ENCODE peak calls at places on chromosomes 2 and 18, in nine cellular contexts. J, U, O, X, G, F, Y, B and V are unnamed samples.

GRCh38 chr2:213281156-213281555 is 3.1 kb upstream of the SPAG16 start:
- DNase-seq in J (no peak), U (no peak), O (no peak), X (no peak), G (no peak), F (no peak), Y (no peak), B (no peak), V (no peak)

GRCh38 chr2:206154197-206154596 is 5.0 kb downstream of the NDUFS1 start:
- DNase-seq in J (no peak), U (peak), O (no peak), X (no peak), G (no peak), F (no peak), Y (no peak), B (no peak), V (no peak)

GRCh38 chr2:150404147-150404546 is 83.3 kb downstream of the RND3 start:
- DNase-seq in J (no peak), U (no peak), O (no peak), X (no peak), G (no peak), F (no peak), Y (no peak), B (no peak), V (no peak)

GRCh38 chr2:55242617-55243016 is 10.1 kb downstream of the RPS27A start:
- DNase-seq in J (no peak), U (no peak), O (no peak), X (no peak), G (no peak), F (no peak), Y (no peak), B (no peak), V (no peak)

GRCh38 chr2:8203354-8203753 is 478.5 kb upstream of the ID2 start:
- DNase-seq in J (no peak), U (no peak), O (no peak), X (no peak), G (no peak), F (no peak), Y (no peak), B (no peak), V (no peak)

GRCh38 chr2:188884552-188884951 is 89.6 kb upstream of the COL3A1 start:
- DNase-seq in J (no peak), U (no peak), O (no peak), X (no peak), G (no peak), F (no peak), Y (no peak), B (no peak), V (no peak)

GRCh38 chr2:32977228-32977758 is 30.5 kb downstream of the LTBP1 start:
- DNase-seq in J (peak), U (no peak), O (no peak), X (no peak), G (no peak), F (no peak), Y (no peak), B (no peak), V (no peak)

GRCh38 chr2:199589303-199589702 is 131.6 kb upstream of the SATB2 start:
- DNase-seq in J (no peak), U (no peak), O (no peak), X (no peak), G (no peak), F (no peak), Y (no peak), B (no peak), V (no peak)

GRCh38 chr2:97728091-97728596 is 14.8 kb downstream of the ZAP70 start:
- DNase-seq in J (no peak), U (no peak), O (peak), X (no peak), G (peak), F (no peak), Y (no peak), B (no peak), V (peak)

GRCh38 chr2:165182029-165182428 is 21.8 kb downstream of the SCN3A start:
- DNase-seq in J (no peak), U (no peak), O (no peak), X (no peak), G (no peak), F (no peak), Y (no peak), B (no peak), V (no peak)

GRCh38 chr2:42900226-42900744 is 107.9 kb upstream of the HAAO start:
- DNase-seq in J (no peak), U (no peak), O (no peak), X (no peak), G (no peak), F (no peak), Y (no peak), B (no peak), V (no peak)

GRCh38 chr2:86295071-86295470 is 42.4 kb downstream of the REEP1 start:
- DNase-seq in J (no peak), U (no peak), O (no peak), X (no peak), G (no peak), F (no peak), Y (no peak), B (no peak), V (no peak)

GRCh38 chr2:119522561-119523110 is 1.6 kb downstream of the SCTR start:
- DNase-seq in J (no peak), U (no peak), O (no peak), X (no peak), G (no peak), F (no peak), Y (no peak), B (no peak), V (no peak)

GRCh38 chr2:2826621-2827020 is 495.5 kb upstream of the MYT1L start:
- DNase-seq in J (peak), U (no peak), O (peak), X (no peak), G (no peak), F (no peak), Y (no peak), B (no peak), V (no peak)

GRCh38 chr2:95391641-95392310 is 10.7 kb upstream of the FAHD2A start:
- DNase-seq in J (peak), U (no peak), O (peak), X (peak), G (no peak), F (peak), Y (no peak), B (no peak), V (no peak)

GRCh38 chr2:134367915-134368911 is 114.3 kb downstream of the MGAT5 start:
- DNase-seq in J (peak), U (peak), O (no peak), X (peak), G (no peak), F (no peak), Y (no peak), B (no peak), V (no peak)

GRCh38 chr2:134367216-134367615 is 113.3 kb downstream of the MGAT5 start:
- DNase-seq in J (no peak), U (no peak), O (no peak), X (no peak), G (no peak), F (no peak), Y (no peak), B (no peak), V (no peak)

GRCh38 chr2:134366359-134366758 is 112.5 kb downstream of the MGAT5 start:
- DNase-seq in J (no peak), U (no peak), O (no peak), X (no peak), G (no peak), F (no peak), Y (no peak), B (no peak), V (no peak)

GRCh38 chr2:134362751-134363150 is 108.9 kb downstream of the MGAT5 start:
- DNase-seq in J (no peak), U (no peak), O (no peak), X (no peak), G (no peak), F (no peak), Y (no peak), B (no peak), V (no peak)

DNA sequence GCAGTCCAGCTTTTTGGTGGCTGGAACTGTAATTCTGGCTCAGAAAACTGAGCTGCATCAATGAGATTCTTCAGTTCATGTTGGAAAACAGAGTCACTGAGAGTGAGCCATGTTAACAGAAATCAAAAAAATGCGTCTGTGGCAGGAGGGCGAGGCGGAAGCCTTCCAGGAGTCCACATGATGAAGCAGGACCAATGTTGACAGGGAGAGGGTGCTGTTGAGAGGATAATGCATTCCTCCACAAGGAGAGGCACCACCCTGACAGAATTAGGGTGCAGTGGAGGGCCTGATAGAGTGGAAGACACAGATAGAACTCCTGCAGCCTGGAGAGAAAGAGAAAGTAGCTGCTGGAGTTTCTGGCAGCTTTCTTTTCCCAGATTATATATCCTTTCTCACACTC is 111.5 kb downstream of the MGAT5 start:
- DNase-seq in J (no peak), U (peak), O (no peak), X (no peak), G (no peak), F (no peak), Y (no peak), B (no peak), V (no peak)
- TF ChIP-seq CTCF in J (no peak), U (peak), O (no peak), X (peak), G (no peak), F (no peak), Y (no peak), B (no peak), V (no peak)

DNA sequence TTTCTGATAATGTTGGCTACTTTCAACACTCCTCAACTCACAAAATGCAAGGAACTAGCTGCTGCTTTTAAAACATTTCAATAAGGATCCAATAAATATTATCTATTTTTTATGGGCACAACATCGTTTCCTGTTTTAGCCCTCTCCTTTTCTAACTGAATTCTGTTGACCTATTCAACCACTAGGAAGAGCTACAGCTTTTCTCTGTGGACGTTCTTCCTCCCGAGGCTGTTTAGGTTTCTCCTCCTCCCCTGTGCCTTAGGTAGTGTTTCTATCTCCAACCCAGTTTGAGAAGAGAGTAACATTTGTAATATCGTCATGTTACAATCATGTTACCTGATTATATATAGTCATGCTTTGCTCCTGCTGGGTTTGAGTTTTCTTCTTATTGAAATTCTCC is 91.3 kb upstream of the ITGB6 start:
- DNase-seq in J (no peak), U (no peak), O (no peak), X (no peak), G (no peak), F (no peak), Y (no peak), B (no peak), V (no peak)
- TF ChIP-seq CTCF in J (no peak), U (no peak), O (no peak), X (no peak), G (no peak), F (no peak), Y (no peak), B (no peak), V (no peak)

DNA sequence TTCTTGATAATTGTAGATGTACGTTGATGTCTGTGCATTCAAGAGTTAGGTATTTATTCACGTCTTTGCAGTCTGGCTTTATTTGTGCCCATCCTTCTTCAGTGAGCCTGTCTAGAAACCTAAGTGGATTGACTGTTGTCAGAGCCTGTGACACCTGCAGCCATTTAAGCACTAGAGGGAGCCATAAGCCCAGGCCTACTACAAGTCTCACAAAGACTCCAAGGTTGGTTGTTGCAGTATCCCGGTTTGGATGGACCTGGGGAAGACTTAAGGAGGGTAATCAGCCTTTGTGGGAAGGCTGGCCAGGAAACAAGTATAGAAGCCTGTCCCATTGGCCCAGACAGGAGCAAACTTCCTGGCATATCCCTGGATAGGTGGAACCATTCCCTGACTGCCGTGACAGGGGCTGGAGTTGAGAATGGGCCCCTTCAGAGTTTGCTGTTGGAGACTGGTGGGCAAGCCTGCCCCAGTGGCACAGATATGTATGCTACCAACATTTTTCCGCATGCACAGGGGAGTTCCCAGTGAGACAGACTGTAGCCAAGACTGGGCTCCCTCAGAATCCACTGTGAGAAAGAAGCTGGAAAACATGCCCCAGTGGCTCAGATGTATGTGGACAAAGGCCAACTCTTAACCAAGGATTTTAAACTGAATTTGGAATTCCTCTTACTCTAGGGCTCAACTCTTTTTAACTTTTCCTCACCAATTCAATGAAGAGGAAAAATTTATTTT is 9.3 kb upstream of the LRRC30 start:
- DNase-seq in J (no peak), U (peak), O (no peak), X (no peak), G (peak), F (no peak), Y (no peak), B (peak), V (peak)
- TF ChIP-seq CTCF in J (no peak), U (peak), O (peak), X (peak), G (peak), F (peak), Y (peak), B (peak), V (no peak)

DNA sequence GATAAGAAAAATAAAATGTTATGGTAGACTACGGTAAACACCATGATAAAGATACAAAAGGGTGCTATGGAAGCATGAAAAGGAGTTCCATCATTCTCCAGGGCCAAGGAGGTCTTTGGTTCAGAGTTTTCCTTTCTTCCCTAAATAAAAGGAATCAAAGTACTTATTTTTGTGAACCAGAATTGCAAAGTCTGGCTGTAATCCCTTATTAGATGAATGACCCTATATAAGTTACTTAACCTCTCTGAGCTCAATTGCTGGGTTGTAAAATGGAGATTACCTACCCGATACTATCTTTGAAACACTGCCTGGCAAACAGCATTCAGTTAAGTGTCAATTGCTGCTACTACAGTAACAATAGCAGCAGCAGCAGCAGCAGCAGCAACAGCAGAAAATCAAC is 90.0 kb downstream of the C2orf74 start:
- DNase-seq in J (no peak), U (no peak), O (no peak), X (no peak), G (no peak), F (no peak), Y (no peak), B (no peak), V (no peak)
- TF ChIP-seq CTCF in J (no peak), U (no peak), O (no peak), X (no peak), G (no peak), F (no peak), Y (no peak), B (no peak), V (no peak)

GRCh38 chr18:46318356-46318755 is 214.2 kb downstream of the HAUS1 start:
- DNase-seq in J (no peak), U (no peak), O (no peak), X (no peak), G (no peak), F (no peak), Y (no peak), B (no peak), V (no peak)

GRCh38 chr18:46321954-46322353 is 217.8 kb downstream of the HAUS1 start:
- DNase-seq in J (no peak), U (no peak), O (no peak), X (no peak), G (no peak), F (no peak), Y (no peak), B (no peak), V (no peak)

GRCh38 chr18:46320928-46321855 is 217.0 kb downstream of the HAUS1 start:
- DNase-seq in J (no peak), U (no peak), O (no peak), X (no peak), G (no peak), F (no peak), Y (no peak), B (no peak), V (no peak)

GRCh38 chr18:46319793-46320192 is 215.6 kb downstream of the HAUS1 start:
- DNase-seq in J (no peak), U (no peak), O (no peak), X (no peak), G (no peak), F (no peak), Y (no peak), B (no peak), V (no peak)

GRCh38 chr18:46320297-46320696 is 216.1 kb downstream of the HAUS1 start:
- DNase-seq in J (no peak), U (no peak), O (no peak), X (no peak), G (no peak), F (no peak), Y (no peak), B (no peak), V (no peak)
- TF ChIP-seq CTCF in J (no peak), U (peak), O (no peak), X (no peak), G (peak), F (no peak), Y (no peak), B (no peak), V (no peak)

GRCh38 chr2:241844066-241844728 is 14.5 kb downstream of the PDCD1 start:
- DNase-seq in J (peak), U (no peak), O (peak), X (peak), G (no peak), F (peak), Y (peak), B (peak), V (peak)
- TF ChIP-seq CTCF in J (no peak), U (no peak), O (no peak), X (peak), G (no peak), F (no peak), Y (peak), B (no peak), V (no peak)

GRCh38 chr2:26780203-26780760 is 5.6 kb upstream of the CENPA start:
- DNase-seq in J (no peak), U (no peak), O (no peak), X (no peak), G (no peak), F (no peak), Y (no peak), B (no peak), V (no peak)

GRCh38 chr2:26782876-26783704 is 2.8 kb upstream of the CENPA start:
- DNase-seq in J (no peak), U (no peak), O (no peak), X (no peak), G (no peak), F (no peak), Y (no peak), B (no peak), V (no peak)

GRCh38 chr2:26786207-26787023 is 559 bp downstream of the CENPA start:
- DNase-seq in J (no peak), U (peak), O (peak), X (no peak), G (no peak), F (peak), Y (no peak), B (peak), V (peak)

GRCh38 chr2:26784570-26785234 is 1.2 kb upstream of the CENPA start:
- DNase-seq in J (no peak), U (no peak), O (no peak), X (no peak), G (no peak), F (no peak), Y (no peak), B (no peak), V (no peak)

GRCh38 chr2:26785431-26786206 is at the start of gene CENPA:
- DNase-seq in J (peak), U (peak), O (peak), X (peak), G (peak), F (peak), Y (peak), B (peak), V (peak)
- TF ChIP-seq CTCF in J (no peak), U (no peak), O (peak), X (peak), G (no peak), F (peak), Y (peak), B (no peak), V (no peak)

GRCh38 chr2:238706163-238706562 is 141.7 kb upstream of the TWIST2 start:
- DNase-seq in J (no peak), U (no peak), O (no peak), X (no peak), G (no peak), F (no peak), Y (no peak), B (no peak), V (no peak)

GRCh38 chr2:238704471-238705230 is 143.2 kb upstream of the TWIST2 start:
- DNase-seq in J (no peak), U (no peak), O (no peak), X (peak), G (no peak), F (peak), Y (no peak), B (no peak), V (no peak)

GRCh38 chr2:238703436-238703835 is 144.4 kb upstream of the TWIST2 start:
- DNase-seq in J (no peak), U (no peak), O (no peak), X (no peak), G (no peak), F (no peak), Y (no peak), B (no peak), V (no peak)

GRCh38 chr2:238709324-238709723 is 138.6 kb upstream of the TWIST2 start:
- DNase-seq in J (no peak), U (no peak), O (no peak), X (no peak), G (no peak), F (no peak), Y (no peak), B (no peak), V (no peak)

DNA sequence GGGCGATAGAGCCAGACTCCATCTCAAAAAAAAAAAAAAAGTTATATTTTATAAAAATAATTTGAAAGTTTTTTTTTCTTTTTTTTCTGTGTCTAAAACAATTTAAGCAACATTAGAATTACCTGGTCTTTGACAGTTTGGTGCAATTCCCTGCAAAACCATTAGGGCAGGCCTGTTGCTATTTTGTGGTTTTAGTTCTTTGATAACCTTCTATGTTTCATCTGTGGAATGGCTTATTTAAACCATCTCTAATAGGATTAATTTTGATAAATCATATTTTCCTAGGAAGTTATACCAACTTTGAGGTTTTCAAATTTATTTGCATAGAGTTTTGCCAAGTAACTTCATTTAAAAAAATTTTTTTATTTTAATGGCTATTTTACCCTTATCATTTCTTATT is 141.2 kb upstream of the TWIST2 start:
- DNase-seq in J (no peak), U (no peak), O (no peak), X (no peak), G (no peak), F (no peak), Y (no peak), B (no peak), V (no peak)
- TF ChIP-seq CTCF in J (no peak), U (peak), O (no peak), X (peak), G (no peak), F (no peak), Y (no peak), B (no peak), V (no peak)